ENCODE peak calls at places on chromosomes 3 and 15, in seven cellular contexts. Z is A673; E is GM23248; C is sigmoid colon; T is CD4-positive, alpha-beta T cell; Y is pancreas; S is DMS153. N is an unnamed sample.

GRCh38 chr15:41115652-41116115 is 396 bp downstream of the INO80 start:
- DNase-seq in Z (peak), E (no peak), C (no peak), T (peak), Y (peak), S (no peak), N (peak)

GRCh38 chr3:57110797-57111196 is 50.3 kb downstream of the SPATA12 start:
- DNase-seq in Z (no peak), E (no peak), C (no peak), T (no peak), Y (no peak), S (peak), N (no peak)

GRCh38 chr15:84749111-84749991 is 959 bp downstream of the ZNF592 start:
- DNase-seq in Z (peak), E (peak), C (peak), T (peak), Y (peak), S (no peak), N (peak)

GRCh38 chr3:124685481-124685880 is 44.8 kb upstream of the UMPS start:
- DNase-seq in Z (no peak), E (peak), C (no peak), T (no peak), Y (no peak), S (no peak), N (no peak)

GRCh38 chr15:71801935-71802655 is 8.3 kb upstream of the NR2E3 start:
- DNase-seq in Z (no peak), E (no peak), C (no peak), T (no peak), Y (no peak), S (no peak), N (no peak)

GRCh38 chr15:57297163-57297593 is 79.1 kb upstream of the CGNL1 start:
- DNase-seq in Z (no peak), E (no peak), C (no peak), T (no peak), Y (no peak), S (no peak), N (no peak)

GRCh38 chr3:44870375-44871061 is 3.9 kb upstream of the TGM4 start:
- DNase-seq in Z (no peak), E (no peak), C (no peak), T (no peak), Y (peak), S (peak), N (no peak)

GRCh38 chr3:124856687-124857086 is 30.5 kb downstream of the ITGB5 start:
- DNase-seq in Z (no peak), E (peak), C (no peak), T (no peak), Y (no peak), S (no peak), N (no peak)

GRCh38 chr3:159776779-159777178 is 211.9 kb upstream of the IL12A start:
- DNase-seq in Z (no peak), E (peak), C (no peak), T (no peak), Y (no peak), S (no peak), N (no peak)

GRCh38 chr3:10495003-10495402 is 10.4 kb downstream of the ATP2B2 start:
- DNase-seq in Z (no peak), E (peak), C (no peak), T (no peak), Y (peak), S (no peak), N (no peak)

GRCh38 chr3:30538787-30539186 is 67.6 kb upstream of the TGFBR2 start:
- DNase-seq in Z (peak), E (peak), C (no peak), T (no peak), Y (no peak), S (no peak), N (no peak)

GRCh38 chr15:65303687-65304392 is 637 bp upstream of the RNU5B-1 start:
- DNase-seq in Z (peak), E (peak), C (peak), T (peak), Y (peak), S (peak), N (peak)

GRCh38 chr15:42057744-42058646 is 36.4 kb downstream of the PLA2G4D start:
- DNase-seq in Z (no peak), E (no peak), C (no peak), T (no peak), Y (no peak), S (no peak), N (no peak)

GRCh38 chr15:29183071-29183831 is 86.4 kb downstream of the NSMCE3 start:
- DNase-seq in Z (peak), E (peak), C (no peak), T (no peak), Y (no peak), S (peak), N (no peak)